ENCODE peak calls at places on chromosome 4, in five cellular contexts. N, O, R, W and Z are unnamed samples.
A peak's percentile ranks its signal among the peaks of the same experiment; 100 is the strongest.

GRCh38 chr4:20074450-20074849 is 177.3 kb upstream of the SLIT2 start:
- DNase-seq in N (no peak), O (no peak), R (no peak), W (no peak), Z (no peak)

GRCh38 chr4:306551-306961 is 1.3 kb upstream of the ZNF732 start:
- DNase-seq in N (no peak), O (peak; percentile 95), R (no peak), W (no peak), Z (peak; percentile 78)

GRCh38 chr4:155578726-155579385 is 87.8 kb upstream of the GUCY1A1 start:
- DNase-seq in N (no peak), O (no peak), R (no peak), W (no peak), Z (no peak)

GRCh38 chr4:73593631-73594241 is 26.5 kb downstream of the RASSF6 start:
- DNase-seq in N (peak; percentile 40), O (peak; percentile 29), R (no peak), W (no peak), Z (no peak)

GRCh38 chr4:31580843-31581242 is 860.7 kb downstream of the PCDH7 start:
- DNase-seq in N (no peak), O (no peak), R (no peak), W (no peak), Z (no peak)

GRCh38 chr4:108080752-108081151 is 88.0 kb downstream of the LEF1 start:
- DNase-seq in N (no peak), O (no peak), R (no peak), W (no peak), Z (no peak)

GRCh38 chr4:184167576-184167975 is 50.1 kb downstream of the ENPP6 start:
- DNase-seq in N (peak; percentile 96), O (no peak), R (no peak), W (peak; percentile 76), Z (no peak)

GRCh38 chr4:94175553-94176260 is 32.0 kb upstream of the SMARCAD1 start:
- DNase-seq in N (peak; percentile 59), O (no peak), R (no peak), W (no peak), Z (no peak)

GRCh38 chr4:113683143-113683542 is 78.4 kb downstream of the CAMK2D start:
- DNase-seq in N (no peak), O (no peak), R (no peak), W (no peak), Z (peak; percentile 76)

GRCh38 chr4:87819281-87819919 is 13.4 kb upstream of the MEPE start:
- DNase-seq in N (no peak), O (no peak), R (peak; percentile 2), W (peak; percentile 87), Z (no peak)

GRCh38 chr4:4852591-4853362 is 6.7 kb upstream of the MSX1 start:
- DNase-seq in N (peak; percentile 42), O (no peak), R (peak; percentile 41), W (peak; percentile 94), Z (peak; percentile 25)

GRCh38 chr4:85430697-85431096 is 44.3 kb upstream of the ARHGAP24 start:
- DNase-seq in N (no peak), O (no peak), R (no peak), W (peak; percentile 56), Z (no peak)

GRCh38 chr4:94403735-94404134 is 48.0 kb upstream of the PDLIM5 start:
- DNase-seq in N (no peak), O (no peak), R (no peak), W (no peak), Z (no peak)

GRCh38 chr4:27894951-27895350 is 1034.3 kb downstream of the STIM2 start:
- DNase-seq in N (no peak), O (no peak), R (no peak), W (no peak), Z (no peak)

GRCh38 chr4:87557348-87557747 is 28.2 kb upstream of the SPARCL1 start:
- DNase-seq in N (no peak), O (no peak), R (no peak), W (no peak), Z (no peak)

GRCh38 chr4:104123021-104123420 is 371.7 kb downstream of the CXXC4 start:
- DNase-seq in N (no peak), O (no peak), R (no peak), W (no peak), Z (no peak)

GRCh38 chr4:86891785-86892638 is at the start of gene C4orf36:
- DNase-seq in N (peak; percentile 75), O (peak; percentile 82), R (peak; percentile 39), W (peak; percentile 88), Z (no peak)

GRCh38 chr4:577499-578450 is 1.7 kb upstream of the TMEM271 start:
- DNase-seq in N (peak; percentile 30), O (peak; percentile 95), R (peak; percentile 35), W (peak; percentile 72), Z (no peak)

GRCh38 chr4:53119685-53120084 is 246.2 kb downstream of the SCFD2 start:
- DNase-seq in N (no peak), O (no peak), R (peak; percentile 13), W (peak; percentile 93), Z (no peak)

GRCh38 chr4:79686976-79687375 is 278.9 kb upstream of the GK2 start:
- DNase-seq in N (peak; percentile 33), O (no peak), R (no peak), W (no peak), Z (no peak)

GRCh38 chr4:40281099-40281498 is 54.0 kb upstream of the CHRNA9 start:
- DNase-seq in N (no peak), O (no peak), R (no peak), W (no peak), Z (no peak)

GRCh38 chr4:147808447-147808846 is 76.6 kb downstream of the ARHGAP10 start:
- DNase-seq in N (no peak), O (no peak), R (no peak), W (no peak), Z (no peak)

GRCh38 chr4:699816-700580 is 5.6 kb upstream of the PCGF3 start:
- DNase-seq in N (no peak), O (no peak), R (no peak), W (no peak), Z (no peak)

GRCh38 chr4:113682730-113683129 is 78.8 kb downstream of the CAMK2D start:
- DNase-seq in N (no peak), O (no peak), R (no peak), W (no peak), Z (no peak)

GRCh38 chr4:74451214-74451661 is 6.3 kb downstream of the AREG start:
- DNase-seq in N (no peak), O (peak; percentile 63), R (peak; percentile 1), W (no peak), Z (no peak)